ENCODE peak calls at places on chromosomes 2 and 18, in ten cellular contexts. One of them, this sample, is unnamed.

GRCh38 chr2:130883520-130883919 is 46.8 kb downstream of the ARHGEF4 start:
- DNase-seq in activated naive CD4-positive, alpha-beta T cell: no peak
- DNase-seq in heart left ventricle: no peak
- DNase-seq in tibial artery: no peak
- DNase-seq in prostate gland: no peak
- DNase-seq in Right ventricle myocardium inferior: no peak
- DNase-seq in H7: no peak
- DNase-seq in IMR-90: no peak
- DNase-seq in HFFc6: no peak
- DNase-seq in RKO: no peak
- DNase-seq in this sample: no peak

GRCh38 chr2:23760746-23761145 is 166.2 kb downstream of the ATAD2B start:
- DNase-seq in heart left ventricle: no peak
- DNase-seq in prostate gland: no peak
- DNase-seq in IMR-90: peak
- DNase-seq in HFFc6: peak
- DNase-seq in H7: no peak
- DNase-seq in Right ventricle myocardium inferior: no peak
- DNase-seq in RKO: peak
- DNase-seq in activated naive CD4-positive, alpha-beta T cell: no peak
- DNase-seq in tibial artery: no peak
- DNase-seq in this sample: no peak

GRCh38 chr18:44229693-44230108 is 451.0 kb upstream of the SETBP1 start:
- DNase-seq in H7: no peak
- DNase-seq in prostate gland: peak
- DNase-seq in RKO: no peak
- DNase-seq in heart left ventricle: peak
- DNase-seq in tibial artery: peak
- DNase-seq in IMR-90: peak
- DNase-seq in HFFc6: no peak
- DNase-seq in activated naive CD4-positive, alpha-beta T cell: no peak
- DNase-seq in Right ventricle myocardium inferior: peak
- DNase-seq in this sample: peak

GRCh38 chr2:170798996-170799395 is 17.7 kb upstream of the GAD1 start:
- DNase-seq in Right ventricle myocardium inferior: no peak
- DNase-seq in RKO: no peak
- DNase-seq in activated naive CD4-positive, alpha-beta T cell: no peak
- DNase-seq in prostate gland: no peak
- DNase-seq in H7: no peak
- DNase-seq in HFFc6: no peak
- DNase-seq in heart left ventricle: no peak
- DNase-seq in IMR-90: no peak
- DNase-seq in tibial artery: no peak
- DNase-seq in this sample: no peak

GRCh38 chr2:64985457-64985856 is 3.7 kb upstream of the SLC1A4 start:
- DNase-seq in prostate gland: no peak
- DNase-seq in HFFc6: no peak
- DNase-seq in RKO: no peak
- DNase-seq in activated naive CD4-positive, alpha-beta T cell: no peak
- DNase-seq in H7: no peak
- DNase-seq in tibial artery: no peak
- DNase-seq in Right ventricle myocardium inferior: no peak
- DNase-seq in heart left ventricle: peak
- DNase-seq in IMR-90: no peak
- DNase-seq in this sample: no peak

GRCh38 chr2:170812716-170813585 is 3.7 kb upstream of the GAD1 start:
- DNase-seq in HFFc6: peak
- DNase-seq in tibial artery: no peak
- DNase-seq in Right ventricle myocardium inferior: no peak
- DNase-seq in H7: peak
- DNase-seq in activated naive CD4-positive, alpha-beta T cell: no peak
- DNase-seq in IMR-90: peak
- DNase-seq in prostate gland: peak
- DNase-seq in heart left ventricle: peak
- DNase-seq in RKO: peak
- DNase-seq in this sample: no peak

GRCh38 chr2:124049136-124049535 is 24.0 kb downstream of the CNTNAP5 start:
- DNase-seq in Right ventricle myocardium inferior: no peak
- DNase-seq in H7: no peak
- DNase-seq in tibial artery: no peak
- DNase-seq in RKO: no peak
- DNase-seq in prostate gland: no peak
- DNase-seq in heart left ventricle: no peak
- DNase-seq in HFFc6: no peak
- DNase-seq in activated naive CD4-positive, alpha-beta T cell: no peak
- DNase-seq in IMR-90: no peak
- DNase-seq in this sample: no peak

GRCh38 chr2:222038086-222038802 is 260.6 kb downstream of the PAX3 start:
- DNase-seq in RKO: peak
- DNase-seq in heart left ventricle: no peak
- DNase-seq in H7: peak
- DNase-seq in prostate gland: no peak
- DNase-seq in Right ventricle myocardium inferior: no peak
- DNase-seq in activated naive CD4-positive, alpha-beta T cell: no peak
- DNase-seq in IMR-90: peak
- DNase-seq in HFFc6: peak
- DNase-seq in tibial artery: no peak
- DNase-seq in this sample: no peak

GRCh38 chr2:73997813-73998212 is 13.1 kb downstream of the TET3 start:
- DNase-seq in HFFc6: no peak
- DNase-seq in tibial artery: no peak
- DNase-seq in H7: no peak
- DNase-seq in prostate gland: no peak
- DNase-seq in Right ventricle myocardium inferior: no peak
- DNase-seq in RKO: no peak
- DNase-seq in activated naive CD4-positive, alpha-beta T cell: no peak
- DNase-seq in heart left ventricle: no peak
- DNase-seq in IMR-90: no peak
- DNase-seq in this sample: no peak

GRCh38 chr2:154697422-154698237 is 865 bp upstream of the KCNJ3 start:
- DNase-seq in HFFc6: no peak
- DNase-seq in Right ventricle myocardium inferior: peak
- DNase-seq in IMR-90: no peak
- DNase-seq in tibial artery: peak
- DNase-seq in H7: peak
- DNase-seq in RKO: no peak
- DNase-seq in activated naive CD4-positive, alpha-beta T cell: no peak
- DNase-seq in prostate gland: no peak
- DNase-seq in heart left ventricle: no peak
- DNase-seq in this sample: peak

GRCh38 chr2:66457545-66457944 is 22.6 kb downstream of the MEIS1 start:
- DNase-seq in Right ventricle myocardium inferior: no peak
- DNase-seq in heart left ventricle: no peak
- DNase-seq in H7: no peak
- DNase-seq in tibial artery: no peak
- DNase-seq in IMR-90: no peak
- DNase-seq in prostate gland: no peak
- DNase-seq in HFFc6: no peak
- DNase-seq in activated naive CD4-positive, alpha-beta T cell: no peak
- DNase-seq in RKO: no peak
- DNase-seq in this sample: no peak

GRCh38 chr2:42851740-42852250 is 59.4 kb upstream of the HAAO start:
- DNase-seq in tibial artery: peak
- DNase-seq in activated naive CD4-positive, alpha-beta T cell: no peak
- DNase-seq in HFFc6: no peak
- DNase-seq in prostate gland: no peak
- DNase-seq in Right ventricle myocardium inferior: peak
- DNase-seq in IMR-90: no peak
- DNase-seq in H7: no peak
- DNase-seq in RKO: no peak
- DNase-seq in heart left ventricle: no peak
- DNase-seq in this sample: no peak

GRCh38 chr2:146623771-146624170 is 1221.1 kb upstream of the ACVR2A start:
- DNase-seq in HFFc6: peak
- DNase-seq in heart left ventricle: no peak
- DNase-seq in Right ventricle myocardium inferior: no peak
- DNase-seq in RKO: no peak
- DNase-seq in H7: no peak
- DNase-seq in IMR-90: peak
- DNase-seq in activated naive CD4-positive, alpha-beta T cell: no peak
- DNase-seq in tibial artery: no peak
- DNase-seq in prostate gland: no peak
- DNase-seq in this sample: no peak

GRCh38 chr18:49519041-49519971 is 32.3 kb upstream of the C18orf32 start:
- DNase-seq in HFFc6: no peak
- DNase-seq in IMR-90: no peak
- DNase-seq in Right ventricle myocardium inferior: no peak
- DNase-seq in prostate gland: no peak
- DNase-seq in activated naive CD4-positive, alpha-beta T cell: no peak
- DNase-seq in tibial artery: no peak
- DNase-seq in H7: no peak
- DNase-seq in heart left ventricle: no peak
- DNase-seq in RKO: no peak
- DNase-seq in this sample: no peak

GRCh38 chr2:120901213-120901612 is 165.5 kb downstream of the GLI2 start:
- DNase-seq in Right ventricle myocardium inferior: peak
- DNase-seq in tibial artery: no peak
- DNase-seq in heart left ventricle: no peak
- DNase-seq in IMR-90: no peak
- DNase-seq in H7: no peak
- DNase-seq in RKO: no peak
- DNase-seq in HFFc6: no peak
- DNase-seq in activated naive CD4-positive, alpha-beta T cell: no peak
- DNase-seq in prostate gland: no peak
- DNase-seq in this sample: no peak

GRCh38 chr18:36302676-36303075 is 5.2 kb downstream of the FHOD3 start:
- DNase-seq in prostate gland: no peak
- DNase-seq in activated naive CD4-positive, alpha-beta T cell: no peak
- DNase-seq in H7: no peak
- DNase-seq in HFFc6: peak
- DNase-seq in tibial artery: no peak
- DNase-seq in Right ventricle myocardium inferior: no peak
- DNase-seq in IMR-90: peak
- DNase-seq in heart left ventricle: no peak
- DNase-seq in RKO: no peak
- DNase-seq in this sample: no peak

GRCh38 chr18:10490401-10491289 is 35.2 kb upstream of the NAPG start:
- DNase-seq in HFFc6: no peak
- DNase-seq in IMR-90: no peak
- DNase-seq in RKO: peak
- DNase-seq in Right ventricle myocardium inferior: no peak
- DNase-seq in activated naive CD4-positive, alpha-beta T cell: peak
- DNase-seq in H7: peak
- DNase-seq in heart left ventricle: no peak
- DNase-seq in prostate gland: no peak
- DNase-seq in tibial artery: no peak
- DNase-seq in this sample: no peak

GRCh38 chr2:37773354-37773753 is 101.9 kb upstream of the CDC42EP3 start:
- DNase-seq in activated naive CD4-positive, alpha-beta T cell: no peak
- DNase-seq in prostate gland: no peak
- DNase-seq in HFFc6: no peak
- DNase-seq in Right ventricle myocardium inferior: no peak
- DNase-seq in heart left ventricle: no peak
- DNase-seq in tibial artery: no peak
- DNase-seq in H7: no peak
- DNase-seq in RKO: no peak
- DNase-seq in IMR-90: no peak
- DNase-seq in this sample: no peak

GRCh38 chr2:109216332-109216731 is 87.3 kb downstream of the SH3RF3 start:
- DNase-seq in activated naive CD4-positive, alpha-beta T cell: no peak
- DNase-seq in IMR-90: no peak
- DNase-seq in Right ventricle myocardium inferior: no peak
- DNase-seq in tibial artery: no peak
- DNase-seq in HFFc6: no peak
- DNase-seq in prostate gland: no peak
- DNase-seq in H7: no peak
- DNase-seq in heart left ventricle: no peak
- DNase-seq in RKO: no peak
- DNase-seq in this sample: no peak

This sample was measured in right cardiac atrium.